ENCODE peak calls at places on chromosomes 1 and 21, in four cellular contexts. B is Peyer's patch; A is CD4-positive, alpha-beta T cell; U is HCT116. F is an unnamed sample. For H3K9me3, the result is how much of the 10 kb centered on the place peaks cover.

GRCh38 chr1:12620931-12621330 is 2.9 kb upstream of the DHRS3 start:
- DNase-seq in B (no peak), U (no peak), A (no peak), F (no peak)

GRCh38 chr1:151948506-151948905 is 39.2 kb upstream of the THEM4 start:
- DNase-seq in A (no peak), U (no peak), B (no peak), F (no peak)

GRCh38 chr21:26717146-26717739 is 128.0 kb downstream of the ADAMTS1 start:
- DNase-seq in A (no peak), B (no peak), U (no peak), F (no peak)

GRCh38 chr21:28833181-28833580 is 159.5 kb downstream of the LTN1 start:
- DNase-seq in A (no peak), U (no peak), B (no peak), F (no peak)

GRCh38 chr21:33739701-33740100 is 97.4 kb downstream of the ITSN1 start:
- DNase-seq in U (no peak), B (no peak), A (no peak), F (no peak)

GRCh38 chr1:218674280-218674773 is 329.2 kb downstream of the TGFB2 start:
- DNase-seq in B (no peak), A (no peak), U (peak), F (no peak)

GRCh38 chr1:47756006-47756405 is 241.2 kb downstream of the TRABD2B start:
- DNase-seq in B (no peak), A (no peak), U (no peak), F (no peak)

GRCh38 chr1:173193639-173194038 is 13.5 kb downstream of the TNFSF4 start:
- DNase-seq in A (no peak), B (no peak), U (no peak), F (no peak)

GRCh38 chr1:93692983-93693591 is 11.4 kb upstream of the BCAR3 start:
- DNase-seq in U (peak), A (no peak), B (peak), F (peak)

GRCh38 chr1:111196213-111196612 is 4.2 kb downstream of the DENND2D start:
- DNase-seq in B (no peak), U (no peak), A (no peak), F (no peak)

GRCh38 chr1:96643519-96643918 is 78.1 kb upstream of the PTBP2 start:
- DNase-seq in A (no peak), U (no peak), B (no peak), F (no peak)

GRCh38 chr21:25307489-25307888 is 299.8 kb downstream of the MRPL39 start:
- DNase-seq in B (no peak), A (no peak), U (no peak), F (no peak)

GRCh38 chr21:38352536-38353219 is 95.9 kb downstream of the KCNJ15 start:
- DNase-seq in A (peak), B (no peak), U (peak), F (peak)

GRCh38 chr21:41709166-41709565 is 57.7 kb downstream of the RIPK4 start:
- DNase-seq in A (no peak), U (no peak), B (no peak), F (no peak)

GRCh38 chr1:24562625-24563024 is 6.7 kb downstream of the NCMAP start:
- DNase-seq in B (no peak), A (no peak), U (no peak), F (peak)

GRCh38 chr1:23664837-23665795 is 26.5 kb upstream of the RPL11 start:
- DNase-seq in A (no peak), B (no peak), U (peak), F (no peak)

GRCh38 chr1:62362061-62362951 is 43.1 kb upstream of the KANK4 start:
- DNase-seq in U (no peak), A (no peak), B (no peak), F (no peak)

GRCh38 chr1:92310185-92310597 is 11.3 kb downstream of the RPAP2 start:
- DNase-seq in U (no peak), B (no peak), A (no peak), F (no peak)

GRCh38 chr1:197200468-197200899 is 54.0 kb upstream of the ASPM start:
- DNase-seq in B (peak), A (no peak), U (no peak), F (peak)

GRCh38 chr1:34781071-34781843 is at the start of gene GJB3:
- DNase-seq in A (no peak), B (no peak), U (no peak), F (peak)

GRCh38 chr1:173050865-173051264 is at the start of gene TNFSF18:
- DNase-seq in A (no peak), U (no peak), B (no peak), F (no peak)

GRCh38 chr1:62271932-62272728 is 47.1 kb downstream of the KANK4 start:
- DNase-seq in A (peak), B (peak), U (no peak), F (no peak)

GRCh38 chr1:41365772-41366427 is 4.7 kb downstream of the FOXO6 start:
- DNase-seq in U (no peak), A (no peak), B (no peak), F (peak)

GRCh38 chr21:29209696-29210095 is 79.3 kb downstream of the MAP3K7CL start:
- DNase-seq in B (no peak), U (no peak), A (no peak), F (no peak)

GRCh38 chr1:155030243-155030795 is 3.3 kb downstream of the DCST2 start:
- DNase-seq in B (no peak), U (no peak), A (no peak), F (no peak)

GRCh38 chr1:101235696-101236545 is 898 bp upstream of the S1PR1 start:
- DNase-seq in A (peak), B (peak), U (no peak), F (peak)

GRCh38 chr1:65850281-65850680 is 57.6 kb downstream of the PDE4B start:
- DNase-seq in A (no peak), B (no peak), U (no peak), F (no peak)

GRCh38 chr1:170619167-170620030 is 44.5 kb upstream of the PRRX1 start:
- DNase-seq in A (no peak), U (no peak), B (no peak), F (no peak)

GRCh38 chr1:32702599-32703478 is at the start of gene SYNC:
- DNase-seq in A (no peak), U (no peak), B (no peak), F (peak)

GRCh38 chr1:58162952-58163550 is 383.5 kb downstream of the OMA1 start:
- DNase-seq in A (no peak), B (no peak), U (peak), F (peak)

GRCh38 chr1:78713249-78713648 is 63.6 kb downstream of the IFI44 start:
- DNase-seq in B (no peak), A (no peak), U (no peak), F (no peak)

GRCh38 chr1:2944705-2945104 is 76.6 kb upstream of the ACTRT2 start:
- DNase-seq in U (no peak), B (no peak), A (no peak), F (no peak)

GRCh38 chr1:238779676-238780075 is 606.7 kb upstream of the CHRM3 start:
- DNase-seq in U (no peak), A (no peak), B (no peak), F (no peak)

GRCh38 chr1:20962576-20963258 is 175.6 kb upstream of the HP1BP3 start:
- DNase-seq in B (no peak), U (no peak), A (no peak), F (no peak)

GRCh38 chr1:234863596-234863995 is 253.6 kb upstream of the IRF2BP2 start:
- DNase-seq in A (no peak), U (no peak), B (no peak), F (no peak)

GRCh38 chr1:215466361-215466760 is 100.7 kb upstream of the KCTD3 start:
- DNase-seq in U (no peak), A (no peak), B (no peak), F (no peak)

DNA sequence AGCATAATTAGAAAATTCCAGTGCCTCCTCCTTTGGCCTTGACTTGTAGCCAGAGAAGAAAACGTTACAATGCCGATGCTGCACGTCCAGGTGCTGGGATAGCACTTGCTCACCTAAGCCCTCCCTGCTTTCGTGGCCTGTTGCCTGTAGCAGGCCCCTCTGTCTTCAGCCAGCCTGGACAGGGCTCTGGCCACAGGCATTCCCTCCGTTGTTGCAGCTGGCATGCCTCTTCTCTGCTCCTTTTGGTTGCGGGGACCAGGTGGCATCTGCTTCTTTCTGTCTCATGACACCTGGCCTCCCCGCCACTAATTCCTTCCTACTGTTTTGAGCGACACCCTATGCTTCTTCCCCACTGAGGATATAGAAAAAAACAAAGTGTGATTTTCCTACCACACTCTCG is 54.6 kb upstream of the MORC3 start:
- DNase-seq in U (no peak), B (no peak), A (no peak), F (no peak)
- H3K9me3 ChIP-seq in U (under half), B (under half), A (under half), F (under half)

GRCh38 chr1:200906491-200906890 is 11.8 kb downstream of the INAVA start:
- DNase-seq in B (no peak), U (no peak), A (no peak), F (no peak)
- H3K27ac ChIP-seq in B (no peak), U (no peak), A (no peak), F (peak)

GRCh38 chr1:1231400-1232223 is at the start of gene SDF4:
- DNase-seq in B (peak), U (peak), A (peak), F (peak)
- TF ChIP-seq CTCF in B (no peak), U (no peak), A (no peak), F (no peak)

GRCh38 chr21:9735421-9735961 is 785.9 kb upstream of the TPTE start:
- DNase-seq in B (no peak), U (no peak), A (no peak), F (no peak)
- H3K9me3 ChIP-seq in B (under half), U (half or more), A (under half), F (under half)

GRCh38 chr1:30763654-30764248 is 6.2 kb upstream of the LAPTM5 start:
- DNase-seq in U (no peak), B (no peak), A (no peak), F (no peak)
- H3K27ac ChIP-seq in U (no peak), B (no peak), A (no peak), F (no peak)